ENCODE peak calls at places on chromosomes 3 and 15, in seven cellular contexts. M is heart left ventricle, Y is choroid plexus epithelial cell, J is psoas muscle, S is brain microvascular endothelial cell, O is IMR-90, P is mammary epithelial cell. L is an unnamed sample.

GRCh38 chr15:85875756-85876155 is 81.0 kb upstream of the KLHL25 start:
- DNase-seq in S (no peak), Y (no peak), M (no peak), P (no peak), J (no peak), O (no peak), L (no peak)

GRCh38 chr3:155185623-155186022 is 105.5 kb downstream of the MME start:
- DNase-seq in J (no peak), M (no peak), Y (peak; percentile 60), O (peak; percentile 75), P (peak; percentile 27), S (no peak), L (peak; percentile 42)

GRCh38 chr15:62138124-62138523 is 27.0 kb downstream of the C2CD4B start:
- DNase-seq in Y (peak; percentile 93), J (no peak), P (peak; percentile 73), M (no peak), S (peak; percentile 67), O (peak; percentile 70), L (no peak)

GRCh38 chr3:169218314-169218983 is 445.1 kb downstream of the MECOM start:
- DNase-seq in S (peak; percentile 76), M (no peak), J (no peak), O (peak; percentile 71), P (peak; percentile 27), Y (peak; percentile 86), L (no peak)

GRCh38 chr15:90665288-90666134 is 51.6 kb upstream of the BLM start:
- DNase-seq in M (peak; percentile 84), O (peak; percentile 58), J (peak; percentile 70), P (peak; percentile 64), Y (peak; percentile 62), S (peak; percentile 23), L (no peak)

GRCh38 chr3:55718475-55718874 is 231.4 kb upstream of the WNT5A start:
- DNase-seq in S (no peak), P (no peak), J (no peak), M (no peak), Y (peak; percentile 80), O (peak; percentile 75), L (no peak)

GRCh38 chr3:40137586-40138295 is 171.8 kb upstream of the EIF1B start:
- DNase-seq in S (no peak), P (peak; percentile 86), Y (no peak), O (no peak), M (no peak), J (no peak), L (peak; percentile 21)

GRCh38 chr15:34721802-34722795 is 32.7 kb downstream of the GJD2 start:
- DNase-seq in S (peak; percentile 7), Y (peak; percentile 31), J (peak; percentile 63), P (peak; percentile 42), M (peak; percentile 74), O (peak; percentile 40), L (no peak)

GRCh38 chr15:80606571-80606970 is 88.5 kb upstream of the ABHD17C start:
- DNase-seq in J (no peak), S (no peak), Y (no peak), O (no peak), M (no peak), P (no peak), L (no peak)

GRCh38 chr15:89143503-89144162 is 55.4 kb downstream of the ABHD2 start:
- DNase-seq in Y (peak; percentile 86), S (peak; percentile 66), J (no peak), M (no peak), P (peak; percentile 74), O (peak; percentile 90), L (no peak)

GRCh38 chr3:127456471-127457093 is 134.0 kb downstream of the TPRA1 start:
- DNase-seq in M (no peak), S (peak; percentile 52), P (peak; percentile 89), Y (peak; percentile 22), O (peak; percentile 63), J (no peak), L (no peak)

GRCh38 chr3:196524527-196524926 is 9.4 kb upstream of the SMCO1 start:
- DNase-seq in O (peak; percentile 17), Y (peak; percentile 54), J (no peak), P (no peak), M (no peak), S (no peak), L (no peak)

GRCh38 chr15:78207641-78208340 is 26.6 kb downstream of the ACSBG1 start:
- DNase-seq in P (no peak), Y (no peak), O (no peak), M (peak; percentile 48), S (no peak), J (no peak), L (no peak)

GRCh38 chr3:170517251-170517945 is 68.5 kb downstream of the SLC7A14 start:
- DNase-seq in O (no peak), Y (peak; percentile 52), M (no peak), P (peak; percentile 17), J (no peak), S (no peak), L (no peak)

DNA sequence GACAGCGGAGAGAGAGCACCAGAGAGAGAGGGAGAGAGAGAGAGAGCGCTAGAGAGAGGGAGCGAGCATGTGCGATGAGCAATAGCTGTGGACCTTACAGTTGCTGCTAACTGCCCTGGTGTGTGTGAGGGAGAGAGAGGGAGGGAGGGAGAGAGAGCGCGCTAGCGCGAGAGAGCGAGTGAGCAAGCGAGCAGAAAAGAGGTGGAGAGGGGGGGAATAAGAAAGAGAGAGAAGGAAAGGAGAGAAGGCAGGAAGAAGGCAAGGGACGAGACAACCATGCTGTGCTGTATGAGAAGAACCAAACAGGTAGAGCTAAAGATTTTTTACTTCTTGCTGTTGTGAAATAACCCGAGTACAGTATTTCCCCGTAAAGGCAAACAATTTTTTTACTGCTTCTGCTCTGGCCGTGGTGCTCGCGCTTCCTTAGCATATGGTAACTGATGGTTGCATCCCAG is at the start of gene GAP43:
- DNase-seq in S (peak; percentile 85), P (peak; percentile 58), O (peak; percentile 86), Y (peak; percentile 91), J (peak; percentile 30), M (no peak), L (peak; percentile 70)
- H3K4me3 ChIP-seq in S (peak within 1 kb of the TSS; percentile 56), P (peak within 1 kb of the TSS; percentile 38), O (peak within 1 kb of the TSS; percentile 37), Y (peak within 1 kb of the TSS; percentile 56), J (peak within 1 kb of the TSS; percentile 53), M (peak within 1 kb of the TSS; percentile 39), L (peak within 1 kb of the TSS; percentile 52)

DNA sequence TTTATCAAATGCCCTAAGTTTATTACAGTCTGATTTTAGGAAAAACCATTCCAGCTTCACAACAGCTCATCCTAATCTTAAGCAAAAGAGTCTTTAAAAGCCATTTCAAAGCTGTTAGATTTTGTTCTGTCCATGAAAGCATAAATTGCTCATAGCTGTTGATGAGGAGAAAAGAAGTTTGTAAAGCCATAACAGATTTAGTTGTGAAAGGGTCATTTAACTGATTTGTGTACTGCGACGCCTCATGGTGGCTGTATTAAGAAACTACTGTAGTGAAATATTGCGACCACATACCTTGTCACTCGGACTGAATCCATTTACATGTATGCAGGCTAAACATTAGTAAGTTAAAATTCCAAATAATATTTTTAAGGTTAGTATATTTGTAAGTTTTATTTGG is 20.9 kb downstream of the BBX start:
- DNase-seq in S (no peak), Y (peak; percentile 56), P (no peak), M (no peak), J (no peak), O (no peak), L (no peak)
- TF ChIP-seq CTCF in S (no peak), Y (peak; percentile 34), P (peak; percentile 30), M (peak; percentile 23), J (no peak), O (peak; percentile 6), L (no peak)

DNA sequence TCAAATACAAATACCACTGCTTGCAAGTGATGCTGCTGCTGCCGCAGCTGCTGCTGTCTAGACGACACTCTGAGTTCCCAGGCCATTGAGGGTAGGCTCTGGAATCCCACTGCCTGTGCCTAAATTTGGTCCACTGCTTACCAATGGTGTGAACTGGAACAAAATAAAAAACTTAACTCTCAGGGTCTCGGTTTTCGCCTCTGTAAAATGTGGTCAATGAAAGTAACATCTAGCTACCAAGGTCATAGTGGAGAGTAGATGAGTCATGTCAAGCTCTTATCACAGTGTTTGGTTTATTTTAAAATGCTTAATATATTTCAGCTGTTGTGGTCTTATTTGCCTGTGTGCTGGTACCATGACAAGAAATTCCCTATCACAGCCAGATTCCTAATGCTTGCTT is 299.3 kb downstream of the CLSTN2 start:
- DNase-seq in M (no peak), Y (no peak), P (no peak), J (no peak), O (no peak), S (no peak), L (no peak)
- H3K4me3 ChIP-seq in M (no peak overlapping the region), Y (no peak overlapping the region), P (no peak overlapping the region), J (no peak overlapping the region), O (no peak overlapping the region), S (no peak overlapping the region), L (no peak overlapping the region)

GRCh38 chr3:49910409-49911123 is 6.9 kb upstream of the MST1R start:
- DNase-seq in S (no peak), O (no peak), J (no peak), Y (no peak), P (no peak), M (no peak), L (no peak)
- TF ChIP-seq CTCF in S (no peak), O (no peak), J (no peak), Y (no peak), P (no peak), M (no peak), L (no peak)

GRCh38 chr15:60652870-60653269 is 173.9 kb upstream of the ICE2 start:
- DNase-seq in M (no peak), Y (no peak), S (no peak), O (no peak), J (no peak), P (no peak), L (no peak)

GRCh38 chr15:60651155-60651554 is 172.2 kb upstream of the ICE2 start:
- DNase-seq in J (no peak), S (no peak), O (no peak), P (no peak), Y (peak; percentile 23), M (no peak), L (no peak)

GRCh38 chr15:60652245-60652644 is 173.3 kb upstream of the ICE2 start:
- DNase-seq in M (no peak), Y (no peak), S (no peak), J (no peak), O (no peak), P (no peak), L (no peak)

GRCh38 chr15:60649845-60650548 is 171.1 kb upstream of the ICE2 start:
- DNase-seq in M (no peak), S (no peak), J (no peak), P (peak; percentile 24), O (peak; percentile 37), Y (peak; percentile 31), L (no peak)

DNA sequence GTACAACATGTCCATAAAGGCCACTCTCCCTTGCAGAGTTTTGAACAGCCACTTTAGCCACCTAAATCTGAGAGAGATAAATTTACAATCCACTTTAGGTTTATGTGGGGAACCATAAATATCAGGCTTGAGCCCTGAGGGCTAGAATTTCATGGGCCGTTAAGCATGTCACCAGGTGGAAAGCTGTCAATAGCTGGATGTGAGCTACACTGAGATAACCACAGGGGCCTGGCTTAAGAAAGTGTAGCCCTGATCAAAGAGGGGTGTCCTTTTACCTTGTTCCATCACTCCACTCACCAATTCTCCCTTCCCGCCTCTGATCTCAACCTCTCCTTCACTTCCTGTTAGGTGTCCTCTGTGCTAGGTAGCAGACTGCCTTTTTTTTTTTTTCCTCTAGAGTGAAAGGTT is 172.8 kb upstream of the ICE2 start:
- DNase-seq in P (no peak), S (no peak), Y (no peak), J (no peak), M (no peak), O (no peak), L (no peak)
- H3K4me3 ChIP-seq in P (no peak overlapping the region), S (no peak overlapping the region), Y (no peak overlapping the region), J (no peak overlapping the region), M (no peak overlapping the region), O (no peak overlapping the region), L (no peak overlapping the region)

L was measured in AG04449.